ENCODE peak calls at places on chromosome 3, in four cellular contexts. K, T, H and S are unnamed samples.

GRCh38 chr3:25508901-25509300 is 80.8 kb downstream of the RARB start:
- DNase-seq in K (peak), T (peak), H (no peak), S (no peak)

GRCh38 chr3:106261915-106262683 is 393.3 kb upstream of the CBLB start:
- DNase-seq in K (peak), T (peak), H (peak), S (peak)

GRCh38 chr3:186239321-186239720 is 122.7 kb downstream of the DGKG start:
- DNase-seq in K (no peak), T (no peak), H (peak), S (no peak)

GRCh38 chr3:119810018-119810435 is 28.1 kb downstream of the NR1I2 start:
- DNase-seq in K (peak), T (peak), H (peak), S (peak)

GRCh38 chr3:182349951-182350350 is 443.4 kb upstream of the ATP11B start:
- DNase-seq in K (no peak), T (no peak), H (no peak), S (no peak)

GRCh38 chr3:190624282-190624681 is 110.4 kb downstream of the IL1RAP start:
- DNase-seq in K (no peak), T (no peak), H (no peak), S (no peak)

GRCh38 chr3:114274929-114275328 is 18.9 kb upstream of the TIGIT start:
- DNase-seq in K (peak), T (no peak), H (peak), S (peak)

GRCh38 chr3:111210003-111210699 is 138.5 kb downstream of the NECTIN3 start:
- DNase-seq in K (peak), T (no peak), H (peak), S (no peak)

GRCh38 chr3:16382852-16383251 is 117.8 kb downstream of the OXNAD1 start:
- DNase-seq in K (no peak), T (no peak), H (no peak), S (no peak)

GRCh38 chr3:102092617-102093466 is 243.5 kb downstream of the NFKBIZ start:
- DNase-seq in K (peak), T (peak), H (no peak), S (no peak)

GRCh38 chr3:72337480-72337855 is 510.8 kb downstream of the SHQ1 start:
- DNase-seq in K (no peak), T (no peak), H (no peak), S (no peak)

GRCh38 chr3:31157893-31158620 is 263.6 kb upstream of the GADL1 start:
- DNase-seq in K (peak), T (no peak), H (no peak), S (peak)

GRCh38 chr3:122975924-122976293 is 51.7 kb downstream of the SEMA5B start:
- DNase-seq in K (peak), T (peak), H (no peak), S (no peak)

GRCh38 chr3:8663177-8664061 is 18.8 kb upstream of the SSUH2 start:
- DNase-seq in K (peak), T (peak), H (peak), S (peak)

GRCh38 chr3:42664443-42664814 is 10.9 kb downstream of the ZBTB47 start:
- DNase-seq in K (no peak), T (no peak), H (no peak), S (no peak)

GRCh38 chr3:45163481-45163880 is 17.3 kb upstream of the CDCP1 start:
- DNase-seq in K (no peak), T (no peak), H (no peak), S (no peak)

GRCh38 chr3:12187448-12188327 is 29.0 kb upstream of the TIMP4 start:
- DNase-seq in K (peak), T (peak), H (peak), S (peak)

GRCh38 chr3:188796122-188796631 is 375.6 kb upstream of the TPRG1 start:
- DNase-seq in K (peak), T (peak), H (peak), S (peak)

GRCh38 chr3:38643090-38643489 is 6.4 kb downstream of the SCN5A start:
- DNase-seq in K (no peak), T (no peak), H (no peak), S (no peak)

GRCh38 chr3:174333640-174334039 is 525.5 kb upstream of the NAALADL2 start:
- DNase-seq in K (no peak), T (no peak), H (no peak), S (no peak)

GRCh38 chr3:52317601-52318000 is 1.5 kb downstream of the DNAH1 start:
- DNase-seq in K (peak), T (no peak), H (peak), S (peak)

GRCh38 chr3:37671000-37671483 is 190.6 kb upstream of the CTDSPL start:
- DNase-seq in K (no peak), T (no peak), H (no peak), S (no peak)

GRCh38 chr3:99638244-99638948 is at the start of gene COL8A1:
- DNase-seq in K (peak), T (peak), H (peak), S (peak)

GRCh38 chr3:171874251-171874679 is 31.1 kb downstream of the TMEM212 start:
- DNase-seq in K (peak), T (peak), H (peak), S (peak)

GRCh38 chr3:101903426-101903825 is 54.1 kb downstream of the NFKBIZ start:
- DNase-seq in K (peak), T (no peak), H (peak), S (peak)

GRCh38 chr3:52742418-52743041 is 28.2 kb downstream of the NEK4 start:
- DNase-seq in K (peak), T (peak), H (peak), S (peak)

GRCh38 chr3:119279101-119279554 is 15.1 kb upstream of the ARHGAP31 start:
- DNase-seq in K (no peak), T (peak), H (no peak), S (peak)

GRCh38 chr3:46852329-46852720 is 10.9 kb downstream of the MYL3 start:
- DNase-seq in K (no peak), T (no peak), H (no peak), S (no peak)

GRCh38 chr3:124620600-124621063 is 109.6 kb upstream of the UMPS start:
- DNase-seq in K (peak), T (peak), H (peak), S (no peak)

GRCh38 chr3:170483485-170484262 is 65.0 kb downstream of the CLDN11 start:
- DNase-seq in K (no peak), T (no peak), H (no peak), S (no peak)

GRCh38 chr3:48688032-48688736 is 2.5 kb upstream of the NCKIPSD start:
- DNase-seq in K (no peak), T (no peak), H (peak), S (no peak)

GRCh38 chr3:165279471-165279870 is 83.3 kb upstream of the SLITRK3 start:
- DNase-seq in K (no peak), T (no peak), H (no peak), S (no peak)